ENCODE peak calls at places on chromosomes 5 and 9, in four cellular contexts. A, C, Q and G are unnamed samples.
A peak's percentile ranks its signal among the peaks of the same experiment; 100 is the strongest.

GRCh38 chr5:108259306-108259705 is 122.6 kb downstream of the FBXL17 start:
- DNase-seq in A (peak; percentile 34), C (no peak), Q (no peak), G (no peak)

GRCh38 chr5:93723005-93723404 is 18.4 kb downstream of the POU5F2 start:
- DNase-seq in A (no peak), C (no peak), Q (no peak), G (no peak)

GRCh38 chr5:1751026-1751863 is 48.4 kb downstream of the MRPL36 start:
- DNase-seq in A (no peak), C (no peak), Q (no peak), G (no peak)

GRCh38 chr9:96665789-96666188 is 10.7 kb upstream of the PRXL2C start:
- DNase-seq in A (no peak), C (no peak), Q (no peak), G (no peak)

GRCh38 chr9:5013379-5013778 is 28.3 kb downstream of the JAK2 start:
- DNase-seq in A (no peak), C (no peak), Q (no peak), G (no peak)

GRCh38 chr9:95438958-95439357 is 77.8 kb downstream of the PTCH1 start:
- DNase-seq in A (no peak), C (no peak), Q (no peak), G (no peak)

GRCh38 chr9:109027176-109027575 is 13.9 kb upstream of the CTNNAL1 start:
- DNase-seq in A (no peak), C (no peak), Q (no peak), G (no peak)

GRCh38 chr5:160506006-160507004 is 84.7 kb downstream of the PTTG1 start:
- DNase-seq in A (peak; percentile 86), C (peak; percentile 70), Q (no peak), G (peak; percentile 5)

GRCh38 chr9:120593250-120593954 is 13.4 kb upstream of the CDK5RAP2 start:
- DNase-seq in A (no peak), C (no peak), Q (no peak), G (no peak)

GRCh38 chr5:158056426-158056825 is 197.5 kb upstream of the CLINT1 start:
- DNase-seq in A (no peak), C (peak; percentile 24), Q (no peak), G (no peak)

GRCh38 chr9:27572036-27572435 is 1.2 kb downstream of the C9orf72 start:
- DNase-seq in A (no peak), C (no peak), Q (no peak), G (no peak)

GRCh38 chr9:69090140-69090750 is 54.7 kb downstream of the FXN start:
- DNase-seq in A (peak; percentile 79), C (no peak), Q (no peak), G (no peak)

GRCh38 chr5:111495159-111495558 is 17.2 kb downstream of the STARD4 start:
- DNase-seq in A (no peak), C (no peak), Q (no peak), G (no peak)

GRCh38 chr9:126617740-126618133 is 4.0 kb downstream of the LMX1B start:
- DNase-seq in A (peak; percentile 37), C (no peak), Q (no peak), G (no peak)

GRCh38 chr9:76542360-76542759 is 83.4 kb downstream of the GCNT1 start:
- DNase-seq in A (peak; percentile 7), C (no peak), Q (no peak), G (peak; percentile 55)

GRCh38 chr5:99033014-99033931 is 104.5 kb upstream of the CHD1 start:
- DNase-seq in A (no peak), C (no peak), Q (no peak), G (no peak)

GRCh38 chr9:20041717-20042116 is 252.9 kb upstream of the SLC24A2 start:
- DNase-seq in A (no peak), C (no peak), Q (no peak), G (peak; percentile 75)

GRCh38 chr5:52989781-52990530 is 804 bp downstream of the ITGA2 start:
- DNase-seq in A (peak; percentile 71), C (peak; percentile 47), Q (no peak), G (peak; percentile 41)

GRCh38 chr9:124477211-124478013 is 27.2 kb downstream of the ADGRD2 start:
- DNase-seq in A (peak; percentile 64), C (no peak), Q (peak; percentile 32), G (peak; percentile 36)

GRCh38 chr5:111749303-111750026 is 7.5 kb downstream of the NREP start:
- DNase-seq in A (no peak), C (no peak), Q (no peak), G (no peak)

GRCh38 chr9:859251-859650 is 17.8 kb downstream of the DMRT1 start:
- DNase-seq in A (no peak), C (no peak), Q (no peak), G (no peak)
- H3K27me3 ChIP-seq in A (no peaks in the 10 kb centered on the region), C (no peaks in the 10 kb centered on the region), Q (peaks cover 2% of the 10 kb centered on the region), G (no peaks in the 10 kb centered on the region)

DNA sequence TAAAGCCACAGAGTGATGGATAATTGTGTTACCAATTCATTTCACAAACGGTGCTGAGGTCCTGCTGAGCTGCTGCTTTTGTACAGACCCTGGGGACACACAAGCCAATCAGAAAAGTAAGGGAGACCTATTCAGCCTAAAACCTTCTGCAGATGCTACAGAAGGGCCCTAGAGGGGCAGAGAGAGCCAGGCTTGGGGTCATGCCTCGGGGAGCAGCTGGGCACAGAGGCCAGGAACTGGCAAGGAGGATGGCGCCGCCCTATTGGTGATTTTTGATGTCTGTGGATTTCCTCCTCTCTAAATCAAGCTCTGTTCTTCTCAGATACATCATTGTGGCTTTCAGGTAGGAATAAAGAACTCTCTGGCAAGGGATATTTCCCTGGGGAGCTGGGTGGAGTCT is 181.9 kb downstream of the ZNF462 start:
- DNase-seq in A (peak; percentile 44), C (no peak), Q (peak; percentile 11), G (no peak)
- TF ChIP-seq CTCF in A (peak; percentile 56), C (peak; percentile 7), Q (peak; percentile 9), G (peak; percentile 33)

GRCh38 chr5:37841223-37841622 is 1.4 kb upstream of the GDNF start:
- DNase-seq in A (no peak), C (no peak), Q (no peak), G (no peak)

GRCh38 chr5:37838152-37838932 is 1.5 kb downstream of the GDNF start:
- DNase-seq in A (peak; percentile 79), C (no peak), Q (no peak), G (peak; percentile 75)

GRCh38 chr5:37840036-37840909 is at the start of gene GDNF:
- DNase-seq in A (peak; percentile 72), C (no peak), Q (no peak), G (peak; percentile 57)

GRCh38 chr5:37838933-37839341 is 904 bp downstream of the GDNF start:
- DNase-seq in A (peak; percentile 56), C (no peak), Q (no peak), G (peak; percentile 31)

GRCh38 chr5:37839441-37840035 is 303 bp downstream of the GDNF start:
- DNase-seq in A (peak; percentile 64), C (peak; percentile 53), Q (peak; percentile 27), G (peak; percentile 83)
- H3K27me3 ChIP-seq in A (peaks cover 92% of the 10 kb centered on the region), C (peaks cover 18% of the 10 kb centered on the region), Q (peaks cover 74% of the 10 kb centered on the region), G (no peaks in the 10 kb centered on the region)

DNA sequence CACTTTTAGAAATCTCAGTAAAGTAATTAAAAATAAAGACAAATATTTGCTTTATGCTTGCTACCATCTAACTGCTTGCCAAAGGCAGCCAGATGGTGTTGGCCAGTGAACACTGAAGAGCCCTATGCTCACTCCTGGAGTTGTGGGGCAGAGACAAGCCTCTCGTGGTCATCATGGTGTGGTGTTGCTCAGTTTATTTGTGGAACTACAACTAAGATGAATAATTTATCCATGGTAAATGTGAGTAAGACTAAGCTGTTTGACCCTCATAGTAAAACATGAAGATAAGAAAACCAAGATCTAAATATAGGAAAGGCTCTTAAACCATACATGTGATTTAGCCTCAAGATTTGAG is 100.7 kb downstream of the PDE8B start:
- DNase-seq in A (no peak), C (no peak), Q (no peak), G (no peak)
- TF ChIP-seq CTCF in A (no peak), C (peak; percentile 3), Q (no peak), G (no peak)

GRCh38 chr9:136353757-136354488 is 9.6 kb downstream of the DNLZ start:
- DNase-seq in A (no peak), C (no peak), Q (no peak), G (no peak)
- H3K27me3 ChIP-seq in A (no peaks in the 10 kb centered on the region), C (no peaks in the 10 kb centered on the region), Q (no peaks in the 10 kb centered on the region), G (no peaks in the 10 kb centered on the region)

GRCh38 chr5:32245742-32246141 is 67.0 kb downstream of the MTMR12 start:
- DNase-seq in A (no peak), C (no peak), Q (no peak), G (no peak)

GRCh38 chr5:32254987-32255900 is 57.5 kb downstream of the MTMR12 start:
- DNase-seq in A (no peak), C (no peak), Q (no peak), G (peak; percentile 46)

GRCh38 chr5:32251864-32252458 is 60.8 kb downstream of the MTMR12 start:
- DNase-seq in A (no peak), C (no peak), Q (no peak), G (no peak)

GRCh38 chr5:32244017-32244416 is 68.7 kb downstream of the MTMR12 start:
- DNase-seq in A (no peak), C (no peak), Q (no peak), G (no peak)

DNA sequence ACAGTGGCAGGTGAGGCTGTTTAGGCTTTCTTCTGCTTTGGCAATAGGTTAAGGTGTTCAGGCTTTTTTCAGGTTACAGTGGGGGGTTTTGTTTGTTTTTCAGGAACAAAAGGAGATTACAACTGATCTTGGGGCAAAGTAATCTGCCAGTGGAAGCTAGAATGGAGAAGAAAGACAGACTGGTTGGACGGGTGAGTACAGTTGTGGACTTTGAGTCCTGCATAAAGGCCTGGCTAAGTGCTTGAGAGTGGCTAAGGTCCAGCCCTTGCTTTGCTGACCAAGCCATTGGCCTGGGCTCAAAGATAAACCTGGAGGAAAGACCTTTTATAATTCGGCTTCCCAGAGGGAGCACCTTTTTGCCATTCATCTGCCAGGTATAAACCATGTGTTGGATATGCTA is 63.1 kb downstream of the MTMR12 start:
- DNase-seq in A (no peak), C (no peak), Q (no peak), G (no peak)
- TF ChIP-seq CTCF in A (no peak), C (no peak), Q (no peak), G (no peak)

DNA sequence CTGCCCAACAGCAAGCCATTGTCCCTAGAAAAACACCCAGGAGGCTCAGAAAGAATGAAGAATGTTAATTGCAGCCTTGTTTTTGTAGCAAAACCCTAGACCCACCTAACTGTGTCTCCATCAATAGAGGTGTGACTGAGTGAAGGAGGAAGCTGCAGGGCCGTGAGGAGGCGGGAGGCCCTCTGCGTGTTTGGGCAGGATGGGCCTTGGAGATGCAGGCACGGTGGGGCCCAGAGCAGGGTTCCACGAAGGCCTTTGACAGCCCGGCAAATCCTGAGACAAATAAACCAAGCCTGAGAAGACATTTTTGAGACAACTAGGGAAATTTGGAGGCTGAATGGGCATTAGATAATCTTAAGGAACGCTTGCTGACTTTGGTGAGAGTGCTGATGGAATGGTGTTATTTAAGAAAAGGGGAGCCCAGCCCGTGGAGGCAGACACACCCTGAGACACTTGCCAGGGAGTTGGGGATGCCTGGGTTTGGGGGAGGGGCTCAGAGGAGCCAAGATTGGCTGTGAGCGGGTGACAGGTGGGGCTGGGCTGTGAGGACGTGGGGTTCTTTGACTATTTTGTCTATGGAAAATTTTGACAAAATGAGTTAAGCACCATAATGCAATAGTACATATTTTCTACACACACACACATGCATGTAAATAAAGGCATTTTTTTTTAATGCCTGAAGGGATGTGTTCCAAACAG is 48.8 kb downstream of the BARX1 start:
- DNase-seq in A (no peak), C (no peak), Q (no peak), G (no peak)
- H3K27me3 ChIP-seq in A (no peaks in the 10 kb centered on the region), C (no peaks in the 10 kb centered on the region), Q (peaks cover 6% of the 10 kb centered on the region), G (no peaks in the 10 kb centered on the region)